ENCODE peak calls at places on chromosome 9, in seven cellular contexts. H is kidney; Q is CD8-positive, alpha-beta memory T cell; C is CD4-positive, alpha-beta memory T cell; E is GM23248; S is mesenchymal stem cell; P is heart right ventricle. N is an unnamed sample.

GRCh38 chr9:17627641-17628040 is 48.8 kb downstream of the SH3GL2 start:
- DNase-seq in E (no peak), S (peak; percentile 61), C (no peak), Q (no peak), P (no peak), H (no peak), N (peak; percentile 33)

GRCh38 chr9:4077499-4078102 is 222.3 kb downstream of the GLIS3 start:
- DNase-seq in S (peak; percentile 73), C (peak; percentile 6), H (peak; percentile 87), E (peak; percentile 88), P (peak; percentile 74), Q (peak; percentile 1), N (peak; percentile 75)

GRCh38 chr9:36471359-36471758 is 71.3 kb upstream of the RNF38 start:
- DNase-seq in E (peak; percentile 39), P (no peak), H (no peak), Q (no peak), C (no peak), S (peak; percentile 22), N (no peak)

GRCh38 chr9:127916665-127917581 is at the start of gene ST6GALNAC4:
- DNase-seq in Q (peak; percentile 94), S (peak; percentile 88), E (peak; percentile 98), P (peak; percentile 94), H (peak; percentile 98), C (peak; percentile 93), N (peak; percentile 89)

GRCh38 chr9:113593682-113594281 is 130.3 kb downstream of the RGS3 start:
- DNase-seq in Q (no peak), C (no peak), P (peak; percentile 97), S (peak; percentile 100), H (peak; percentile 98), E (peak; percentile 98), N (peak; percentile 98)

GRCh38 chr9:27548055-27548741 is 18.6 kb upstream of the MOB3B start:
- DNase-seq in Q (no peak), C (no peak), H (no peak), P (no peak), E (peak; percentile 72), S (peak; percentile 57), N (no peak)

GRCh38 chr9:111572945-111573604 is 26.4 kb downstream of the PTGR1 start:
- DNase-seq in Q (no peak), S (peak; percentile 35), P (peak; percentile 32), E (peak; percentile 50), C (no peak), H (no peak), N (peak; percentile 43)

GRCh38 chr9:78745331-78745730 is 448.4 kb downstream of the PSAT1 start:
- DNase-seq in E (peak; percentile 42), P (no peak), H (no peak), C (no peak), S (no peak), Q (no peak), N (no peak)

GRCh38 chr9:128322342-128323191 is at the start of the genes COQ4 and TRUB2:
- DNase-seq in C (peak; percentile 96), H (peak; percentile 97), E (peak; percentile 98), S (peak; percentile 97), Q (peak; percentile 90), P (peak; percentile 94), N (peak; percentile 92)

GRCh38 chr9:38442473-38443096 is 18.3 kb upstream of the IGFBPL1 start:
- DNase-seq in S (no peak), H (no peak), Q (no peak), P (no peak), E (no peak), C (no peak), N (no peak)

DNA sequence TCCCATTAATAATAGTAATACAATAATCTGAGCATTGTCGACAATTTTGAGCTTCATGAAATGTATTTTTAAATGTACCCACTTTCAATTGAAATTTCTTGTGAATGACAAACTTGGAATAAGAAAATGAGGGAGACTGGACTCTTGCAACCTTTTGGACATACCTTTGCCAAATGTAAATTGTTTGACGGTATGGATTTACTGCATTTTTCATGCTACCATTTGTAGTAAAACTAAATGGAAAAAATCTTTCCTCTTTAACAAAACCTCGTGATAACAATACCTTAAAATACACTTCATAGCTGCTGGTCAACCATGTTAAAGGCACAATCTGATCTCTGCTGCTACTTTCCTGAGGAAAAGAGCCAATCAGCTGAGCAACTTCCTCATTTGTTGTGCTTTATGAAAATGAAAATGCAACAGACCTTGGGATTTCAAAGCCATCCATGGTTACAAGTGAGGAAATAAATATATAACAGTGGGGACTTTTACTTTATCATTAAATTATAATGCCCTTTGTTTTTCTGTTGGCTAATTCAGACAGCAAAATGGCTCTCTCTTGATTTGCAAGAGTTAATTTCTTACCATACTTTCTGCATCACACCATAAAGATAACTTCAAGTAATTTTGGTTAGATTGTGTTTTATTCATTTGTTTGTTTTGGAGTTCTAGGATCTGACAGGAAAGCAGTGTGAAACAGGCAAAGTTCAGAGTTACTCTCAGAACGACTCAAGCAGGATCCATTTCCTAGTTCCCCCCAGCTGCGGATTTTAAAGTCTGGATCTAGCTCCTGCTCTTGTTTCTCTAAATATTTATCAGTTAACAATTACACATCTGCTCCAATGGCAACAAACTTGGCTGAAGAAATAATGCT is 1.1 kb downstream of the ALDH1A1 start:
- DNase-seq in E (no peak), Q (no peak), P (no peak), H (no peak), C (no peak), S (no peak), N (no peak)
- H3K4me3 ChIP-seq in E (no peak overlapping the region), Q (no peak overlapping the region), P (no peak overlapping the region), H (peak overlapping the region; percentile 73), C (no peak overlapping the region), S (no peak overlapping the region), N (no peak overlapping the region)

GRCh38 chr9:82721596-82721995 is 341.3 kb downstream of the RASEF start:
- DNase-seq in H (no peak), E (no peak), C (no peak), P (no peak), Q (no peak), S (peak; percentile 19), N (peak; percentile 8)

GRCh38 chr9:82722051-82722450 is 340.9 kb downstream of the RASEF start:
- DNase-seq in S (no peak), P (no peak), E (no peak), Q (no peak), H (no peak), C (no peak), N (no peak)

GRCh38 chr9:82720515-82720914 is 342.4 kb downstream of the RASEF start:
- DNase-seq in Q (no peak), H (no peak), E (no peak), C (no peak), P (no peak), S (no peak), N (no peak)

GRCh38 chr9:82726404-82727276 is 336.3 kb downstream of the RASEF start:
- DNase-seq in E (no peak), P (no peak), Q (no peak), H (no peak), C (no peak), S (no peak), N (no peak)

GRCh38 chr9:82722556-82722955 is 340.4 kb downstream of the RASEF start:
- DNase-seq in H (no peak), S (peak; percentile 36), C (no peak), Q (no peak), P (no peak), E (no peak), N (no peak)
- H3K9me3 ChIP-seq in H (no peaks in the 10 kb centered on the region), S (no peaks in the 10 kb centered on the region), C (no peaks in the 10 kb centered on the region), Q (no peaks in the 10 kb centered on the region), P (no peaks in the 10 kb centered on the region), E (no peaks in the 10 kb centered on the region), N (no peaks in the 10 kb centered on the region)

GRCh38 chr9:133658442-133659431 is 22.6 kb downstream of the DBH start:
- DNase-seq in C (no peak), P (peak; percentile 21), E (peak; percentile 58), H (peak; percentile 85), Q (no peak), S (peak; percentile 31), N (peak; percentile 77)
- H3K4me3 ChIP-seq in C (no peak overlapping the region), P (no peak overlapping the region), E (peak overlapping the region; percentile 32), H (peak overlapping the region; percentile 20), Q (no peak overlapping the region), S (no peak overlapping the region), N (no peak overlapping the region)

DNA sequence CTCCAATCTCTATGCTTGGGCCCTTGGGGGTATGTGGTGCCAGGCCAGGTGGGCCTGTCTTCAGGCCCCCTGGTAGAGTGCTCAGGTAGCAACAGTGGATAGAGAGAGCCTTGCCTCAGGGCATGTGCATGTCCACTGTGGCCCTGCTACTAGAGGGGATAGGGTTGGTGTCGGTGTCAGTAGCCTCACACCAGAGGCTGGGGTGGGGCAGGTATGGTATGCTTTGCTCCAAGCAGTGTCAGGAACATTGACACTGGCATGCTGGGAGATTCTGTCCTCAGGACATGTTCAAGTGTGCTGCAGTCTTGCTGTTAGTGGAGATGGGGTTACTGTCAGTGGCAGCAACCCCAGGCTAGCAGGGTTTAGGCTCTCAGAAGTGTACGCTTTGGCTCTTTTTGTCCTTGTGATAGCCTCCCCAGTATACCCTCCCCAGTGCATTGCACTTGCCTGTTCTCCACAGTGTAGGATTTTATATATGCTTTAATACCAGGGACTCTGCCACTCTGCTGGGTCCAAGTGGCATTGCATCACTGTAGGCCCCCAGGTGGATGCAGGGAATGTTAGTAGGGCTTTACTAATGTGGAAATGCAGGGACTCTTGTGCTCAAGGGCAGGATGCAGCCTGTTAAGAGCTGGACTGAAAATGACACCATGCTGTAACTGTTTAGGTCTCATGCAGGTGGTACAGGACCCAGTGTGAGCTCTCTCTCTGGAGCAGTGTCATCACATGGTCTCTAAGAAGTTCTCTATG is 21.6 kb downstream of the RIC1 start:
- DNase-seq in H (no peak), P (no peak), S (no peak), E (no peak), Q (no peak), C (no peak), N (no peak)
- H3K9me3 ChIP-seq in H (no peaks in the 10 kb centered on the region), P (peaks cover 68% of the 10 kb centered on the region), S (peaks cover 26% of the 10 kb centered on the region), E (peaks cover 5% of the 10 kb centered on the region), Q (peaks cover 31% of the 10 kb centered on the region), C (peaks cover 11% of the 10 kb centered on the region), N (no peaks in the 10 kb centered on the region)

GRCh38 chr9:137221095-137221374 is 1.0 kb downstream of the RNF208 start:
- DNase-seq in C (no peak), P (no peak), E (no peak), H (no peak), Q (no peak), S (no peak), N (no peak)

GRCh38 chr9:137224850-137225694 is at the start of gene CYSRT1:
- DNase-seq in Q (no peak), C (no peak), S (no peak), H (no peak), P (no peak), E (peak; percentile 28), N (peak; percentile 76)

GRCh38 chr9:137221477-137222111 is 446 bp downstream of the RNF208 start:
- DNase-seq in S (no peak), C (no peak), Q (no peak), P (no peak), E (no peak), H (no peak), N (no peak)

GRCh38 chr9:137222190-137223077 is at the start of gene RNF208:
- DNase-seq in Q (no peak), E (peak; percentile 47), H (no peak), C (no peak), S (peak; percentile 24), P (no peak), N (no peak)

GRCh38 chr9:137223078-137224040 is 1.3 kb upstream of the RNF208 start:
- DNase-seq in E (peak; percentile 99), P (peak; percentile 98), H (peak; percentile 99), Q (peak; percentile 97), C (peak; percentile 96), S (peak; percentile 98), N (peak; percentile 97)
- H3K4me3 ChIP-seq in E (peak overlapping the region; percentile 79), P (peak overlapping the region; percentile 75), H (peak overlapping the region; percentile 67), Q (peak overlapping the region; percentile 88), C (peak overlapping the region; percentile 85), S (peak overlapping the region; percentile 71), N (peak overlapping the region; percentile 85)